ENCODE peak calls at places on chromosomes 3 and 15, in nine cellular contexts. X is uterus; W is foreskin fibroblast; S is RWPE1; G is cardiac muscle cell; C is lower lobe of right lung; K is CD4-positive, alpha-beta T cell; O is progenitor cell of endocrine pancreas; Y is fibroblast of lung. P is an unnamed sample.

GRCh38 chr15:65032823-65033537 is 3.5 kb upstream of the MTFMT start:
- DNase-seq in X (peak), W (peak), S (no peak), G (peak), C (peak), K (peak), O (peak), Y (peak), P (peak)

GRCh38 chr15:73991260-73991659 is 835 bp downstream of the STOML1 start:
- DNase-seq in X (peak), W (no peak), S (no peak), G (peak), C (peak), K (no peak), O (no peak), Y (peak), P (peak)

GRCh38 chr3:194900886-194901522 is 215.3 kb downstream of the FAM43A start:
- DNase-seq in X (no peak), W (no peak), S (no peak), G (no peak), C (no peak), K (no peak), O (no peak), Y (no peak), P (no peak)

GRCh38 chr15:50135123-50135541 is 16.1 kb upstream of the ATP8B4 start:
- DNase-seq in X (no peak), W (no peak), S (no peak), G (no peak), C (no peak), K (no peak), O (no peak), Y (peak), P (no peak)

GRCh38 chr15:39801641-39802309 is 19.1 kb upstream of the FSIP1 start:
- DNase-seq in X (no peak), W (no peak), S (peak), G (peak), C (no peak), K (no peak), O (no peak), Y (no peak), P (no peak)

GRCh38 chr15:92332125-92332899 is 61.4 kb upstream of the ST8SIA2 start:
- DNase-seq in X (no peak), W (no peak), S (no peak), G (no peak), C (no peak), K (no peak), O (no peak), Y (no peak), P (no peak)

GRCh38 chr3:61903931-61904657 is 342.7 kb downstream of the PTPRG start:
- DNase-seq in X (no peak), W (no peak), S (peak), G (peak), C (no peak), K (no peak), O (no peak), Y (peak), P (peak)

GRCh38 chr3:186476044-186476468 is 68.1 kb downstream of the CRYGS start:
- DNase-seq in X (no peak), W (no peak), S (peak), G (no peak), C (no peak), K (no peak), O (no peak), Y (peak), P (peak)

GRCh38 chr3:70603103-70603502 is 290.7 kb upstream of the MDFIC2 start:
- DNase-seq in X (no peak), W (no peak), S (no peak), G (no peak), C (no peak), K (no peak), O (no peak), Y (no peak), P (no peak)

GRCh38 chr15:73370151-73370550 is 1.4 kb upstream of the HCN4 start:
- DNase-seq in X (no peak), W (no peak), S (no peak), G (no peak), C (no peak), K (no peak), O (no peak), Y (no peak), P (no peak)

GRCh38 chr3:188687389-188687788 is 484.4 kb upstream of the TPRG1 start:
- DNase-seq in X (no peak), W (peak), S (no peak), G (peak), C (no peak), K (no peak), O (no peak), Y (peak), P (peak)

GRCh38 chr15:76431936-76432335 is 95.4 kb downstream of the ISL2 start:
- DNase-seq in X (no peak), W (peak), S (no peak), G (no peak), C (no peak), K (no peak), O (no peak), Y (no peak), P (no peak)

GRCh38 chr3:39264053-39264452 is 15.8 kb downstream of the CX3CR1 start:
- DNase-seq in X (no peak), W (no peak), S (no peak), G (no peak), C (no peak), K (no peak), O (no peak), Y (no peak), P (no peak)

GRCh38 chr15:66253643-66254363 is at the start of gene MEGF11:
- DNase-seq in X (peak), W (peak), S (peak), G (peak), C (no peak), K (no peak), O (peak), Y (peak), P (peak)

GRCh38 chr3:33061782-33062181 is 35.2 kb downstream of the GLB1 start:
- DNase-seq in X (no peak), W (peak), S (no peak), G (peak), C (no peak), K (no peak), O (no peak), Y (peak), P (peak)

GRCh38 chr3:174821477-174821876 is 37.7 kb upstream of the NAALADL2 start:
- DNase-seq in X (no peak), W (no peak), S (no peak), G (peak), C (no peak), K (no peak), O (no peak), Y (peak), P (peak)

GRCh38 chr3:162960269-162960668 is 1463.7 kb downstream of the OTOL1 start:
- DNase-seq in X (no peak), W (no peak), S (no peak), G (no peak), C (no peak), K (no peak), O (no peak), Y (no peak), P (no peak)

GRCh38 chr3:127008236-127008635 is 25.3 kb downstream of the PLXNA1 start:
- DNase-seq in X (no peak), W (no peak), S (no peak), G (no peak), C (no peak), K (no peak), O (no peak), Y (no peak), P (no peak)

GRCh38 chr3:59766165-59766872 is 716.5 kb upstream of the CFAP20DC start:
- DNase-seq in X (no peak), W (peak), S (no peak), G (peak), C (no peak), K (no peak), O (no peak), Y (peak), P (peak)

GRCh38 chr3:119790369-119790768 is 8.5 kb downstream of the NR1I2 start:
- DNase-seq in X (no peak), W (no peak), S (no peak), G (no peak), C (no peak), K (no peak), O (no peak), Y (no peak), P (no peak)

GRCh38 chr3:155745795-155746550 is 1.1 kb upstream of the PLCH1 start:
- DNase-seq in X (no peak), W (no peak), S (no peak), G (peak), C (peak), K (no peak), O (no peak), Y (no peak), P (no peak)

GRCh38 chr3:6799264-6799915 is 61.5 kb upstream of the GRM7 start:
- DNase-seq in X (no peak), W (no peak), S (no peak), G (peak), C (no peak), K (no peak), O (peak), Y (no peak), P (no peak)

GRCh38 chr3:10238330-10238995 is 9.8 kb upstream of the TATDN2 start:
- DNase-seq in X (no peak), W (no peak), S (no peak), G (no peak), C (no peak), K (no peak), O (no peak), Y (no peak), P (no peak)

GRCh38 chr3:153096611-153097200 is 65.3 kb upstream of the RAP2B start:
- DNase-seq in X (no peak), W (no peak), S (no peak), G (no peak), C (no peak), K (no peak), O (no peak), Y (no peak), P (no peak)

GRCh38 chr3:153097213-153097612 is 64.8 kb upstream of the RAP2B start:
- DNase-seq in X (no peak), W (no peak), S (no peak), G (no peak), C (no peak), K (no peak), O (no peak), Y (no peak), P (no peak)

GRCh38 chr3:153094386-153094785 is 67.6 kb upstream of the RAP2B start:
- DNase-seq in X (no peak), W (no peak), S (no peak), G (no peak), C (no peak), K (no peak), O (no peak), Y (no peak), P (peak)

GRCh38 chr3:153103406-153103945 is 58.5 kb upstream of the RAP2B start:
- DNase-seq in X (no peak), W (no peak), S (no peak), G (no peak), C (no peak), K (no peak), O (no peak), Y (no peak), P (no peak)

GRCh38 chr3:153099131-153099530 is 62.9 kb upstream of the RAP2B start:
- DNase-seq in X (no peak), W (no peak), S (no peak), G (no peak), C (no peak), K (no peak), O (no peak), Y (no peak), P (no peak)
- TF ChIP-seq CTCF in X (no peak), W (no peak), S (no peak), G (no peak), C (no peak), K (no peak), O (no peak), Y (no peak), P (no peak)

GRCh38 chr3:185270262-185270955 is 16.6 kb upstream of the EHHADH start:
- DNase-seq in X (no peak), W (peak), S (peak), G (peak), C (no peak), K (no peak), O (no peak), Y (peak), P (peak)
- TF ChIP-seq CTCF in X (no peak), W (peak), S (no peak), G (peak), C (peak), K (no peak), O (peak), Y (peak), P (peak)

GRCh38 chr3:171829841-171830559 is 13.1 kb upstream of the TMEM212 start:
- DNase-seq in X (peak), W (peak), S (peak), G (peak), C (peak), K (no peak), O (peak), Y (peak), P (peak)
- TF ChIP-seq CTCF in X (peak), W (peak), S (peak), G (peak), C (peak), K (no peak), O (peak), Y (peak), P (peak)

GRCh38 chr15:93900476-93901400 is 330.6 kb upstream of the MCTP2 start:
- DNase-seq in X (no peak), W (no peak), S (no peak), G (no peak), C (peak), K (no peak), O (no peak), Y (no peak), P (no peak)
- TF ChIP-seq CTCF in X (no peak), W (no peak), S (no peak), G (no peak), C (no peak), K (no peak), O (no peak), Y (no peak), P (no peak)

GRCh38 chr3:191804935-191805334 is 344.0 kb downstream of the PYDC2 start:
- DNase-seq in X (no peak), W (no peak), S (no peak), G (no peak), C (no peak), K (no peak), O (no peak), Y (no peak), P (no peak)

GRCh38 chr3:191813245-191813644 is 352.3 kb downstream of the PYDC2 start:
- DNase-seq in X (no peak), W (no peak), S (no peak), G (no peak), C (no peak), K (no peak), O (no peak), Y (no peak), P (no peak)

DNA sequence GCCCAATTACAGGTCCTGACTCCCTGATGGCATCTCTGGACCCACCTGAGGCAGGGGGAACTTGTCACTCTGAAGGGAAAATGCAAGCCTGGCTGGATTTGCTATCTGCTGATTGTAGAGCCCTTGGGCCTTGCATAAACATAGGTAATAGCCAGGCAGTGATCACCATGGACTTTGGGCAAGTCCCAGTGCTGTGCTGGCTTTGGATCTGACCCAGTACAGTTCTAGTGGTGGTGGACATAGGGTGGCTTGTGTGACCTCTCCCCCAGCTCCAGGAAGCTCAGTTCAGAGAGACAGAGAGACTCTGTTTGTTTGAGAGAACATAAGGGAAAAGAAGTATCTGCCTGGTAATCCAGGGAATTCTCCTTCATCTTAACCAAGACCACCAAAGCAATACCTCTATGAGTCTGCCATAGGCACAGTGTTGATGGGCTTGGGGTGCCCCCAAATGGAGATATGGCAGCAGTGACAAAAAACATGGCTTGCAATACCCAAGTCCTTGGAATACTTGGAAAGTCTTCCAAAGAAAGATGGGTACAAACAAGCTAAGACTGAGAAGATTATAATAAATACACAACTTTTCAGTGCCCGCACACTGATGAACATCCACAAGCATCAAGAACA is 348.5 kb downstream of the PYDC2 start:
- DNase-seq in X (no peak), W (no peak), S (no peak), G (no peak), C (no peak), K (no peak), O (no peak), Y (no peak), P (no peak)
- TF ChIP-seq CTCF in X (no peak), W (no peak), S (no peak), G (no peak), C (no peak), K (no peak), O (no peak), Y (no peak), P (no peak)

GRCh38 chr3:79378064-79378463 is 389.7 kb downstream of the ROBO1 start:
- DNase-seq in X (no peak), W (no peak), S (no peak), G (no peak), C (no peak), K (no peak), O (no peak), Y (no peak), P (no peak)
- TF ChIP-seq CTCF in X (no peak), W (no peak), S (no peak), G (no peak), C (no peak), K (no peak), O (no peak), Y (no peak), P (no peak)

GRCh38 chr15:89139613-89140499 is 51.6 kb downstream of the ABHD2 start:
- DNase-seq in X (no peak), W (no peak), S (no peak), G (peak), C (no peak), K (no peak), O (no peak), Y (peak), P (peak)
- TF ChIP-seq CTCF in X (no peak), W (peak), S (no peak), G (peak), C (no peak), K (no peak), O (no peak), Y (peak), P (peak)

GRCh38 chr15:61112231-61112630 is 116.9 kb downstream of the RORA start:
- DNase-seq in X (peak), W (no peak), S (no peak), G (no peak), C (no peak), K (no peak), O (no peak), Y (no peak), P (no peak)
- TF ChIP-seq CTCF in X (no peak), W (no peak), S (no peak), G (no peak), C (no peak), K (no peak), O (peak), Y (no peak), P (no peak)

GRCh38 chr3:46724360-46724890 is 6.8 kb upstream of the PRSS50 start:
- DNase-seq in X (no peak), W (no peak), S (no peak), G (no peak), C (no peak), K (no peak), O (no peak), Y (no peak), P (no peak)
- TF ChIP-seq CTCF in X (no peak), W (no peak), S (no peak), G (no peak), C (no peak), K (no peak), O (no peak), Y (no peak), P (no peak)

GRCh38 chr15:79432345-79433311 is 492 bp downstream of the MINAR1 start:
- DNase-seq in X (no peak), W (no peak), S (peak), G (peak), C (no peak), K (no peak), O (no peak), Y (peak), P (peak)
- TF ChIP-seq CTCF in X (no peak), W (no peak), S (no peak), G (no peak), C (no peak), K (no peak), O (no peak), Y (no peak), P (no peak)

P was measured in fibroblast of the aortic adventitia.